ENCODE peak calls at places on chromosome 9, in six cellular contexts. One of them, this sample, is unnamed.

GRCh38 chr9:127979333-127980055 is 1.3 kb downstream of the EEIG1 start:
- DNase-seq in lower lobe of right lung: no peak
- DNase-seq in hepatocyte: peak
- DNase-seq in upper lobe of left lung: peak
- DNase-seq in stomach: peak
- DNase-seq in mesenchymal stem cell: peak
- DNase-seq in this sample: peak

GRCh38 chr9:128218518-128219389 is 15.6 kb downstream of the DNM1 start:
- DNase-seq in lower lobe of right lung: peak
- DNase-seq in hepatocyte: peak
- DNase-seq in upper lobe of left lung: peak
- DNase-seq in stomach: peak
- DNase-seq in mesenchymal stem cell: peak
- DNase-seq in this sample: peak

GRCh38 chr9:92342825-92343488 is 17.2 kb downstream of the CENPP start:
- DNase-seq in lower lobe of right lung: no peak
- DNase-seq in hepatocyte: no peak
- DNase-seq in upper lobe of left lung: no peak
- DNase-seq in stomach: no peak
- DNase-seq in mesenchymal stem cell: no peak
- DNase-seq in this sample: no peak

GRCh38 chr9:108842610-108843295 is 13.0 kb downstream of the ACTL7B start:
- DNase-seq in lower lobe of right lung: no peak
- DNase-seq in hepatocyte: no peak
- DNase-seq in upper lobe of left lung: no peak
- DNase-seq in stomach: no peak
- DNase-seq in mesenchymal stem cell: no peak
- DNase-seq in this sample: no peak

GRCh38 chr9:78601957-78602565 is 305.1 kb downstream of the PSAT1 start:
- DNase-seq in lower lobe of right lung: no peak
- DNase-seq in hepatocyte: peak
- DNase-seq in upper lobe of left lung: no peak
- DNase-seq in stomach: no peak
- DNase-seq in mesenchymal stem cell: peak
- DNase-seq in this sample: no peak

GRCh38 chr9:840343-840742 is 1.2 kb upstream of the DMRT1 start:
- DNase-seq in lower lobe of right lung: no peak
- DNase-seq in hepatocyte: no peak
- DNase-seq in upper lobe of left lung: no peak
- DNase-seq in stomach: no peak
- DNase-seq in mesenchymal stem cell: no peak
- DNase-seq in this sample: no peak

GRCh38 chr9:105114956-105115728 is 129.3 kb upstream of the SLC44A1 start:
- DNase-seq in lower lobe of right lung: peak
- DNase-seq in hepatocyte: no peak
- DNase-seq in upper lobe of left lung: no peak
- DNase-seq in stomach: peak
- DNase-seq in mesenchymal stem cell: peak
- DNase-seq in this sample: peak

GRCh38 chr9:78132688-78133033 is 101.0 kb upstream of the GNAQ start:
- DNase-seq in lower lobe of right lung: no peak
- DNase-seq in hepatocyte: no peak
- DNase-seq in upper lobe of left lung: no peak
- DNase-seq in stomach: no peak
- DNase-seq in mesenchymal stem cell: peak
- DNase-seq in this sample: no peak

GRCh38 chr9:120397453-120397852 is 182.5 kb downstream of the CDK5RAP2 start:
- DNase-seq in lower lobe of right lung: no peak
- DNase-seq in hepatocyte: no peak
- DNase-seq in upper lobe of left lung: no peak
- DNase-seq in stomach: no peak
- DNase-seq in mesenchymal stem cell: no peak
- DNase-seq in this sample: no peak

GRCh38 chr9:89464991-89465390 is 32.9 kb downstream of the SEMA4D start:
- DNase-seq in lower lobe of right lung: no peak
- DNase-seq in hepatocyte: no peak
- DNase-seq in upper lobe of left lung: no peak
- DNase-seq in stomach: no peak
- DNase-seq in mesenchymal stem cell: no peak
- DNase-seq in this sample: no peak

GRCh38 chr9:132114102-132114707 is 34.5 kb upstream of the MED27 start:
- DNase-seq in lower lobe of right lung: peak
- DNase-seq in hepatocyte: peak
- DNase-seq in upper lobe of left lung: peak
- DNase-seq in stomach: peak
- DNase-seq in mesenchymal stem cell: peak
- DNase-seq in this sample: peak

GRCh38 chr9:110842169-110842568 is 173.6 kb downstream of the MUSK start:
- DNase-seq in lower lobe of right lung: no peak
- DNase-seq in hepatocyte: peak
- DNase-seq in upper lobe of left lung: no peak
- DNase-seq in stomach: no peak
- DNase-seq in mesenchymal stem cell: no peak
- DNase-seq in this sample: no peak

GRCh38 chr9:121852646-121853616 is 201.5 kb downstream of the DAB2IP start:
- DNase-seq in lower lobe of right lung: no peak
- DNase-seq in hepatocyte: no peak
- DNase-seq in upper lobe of left lung: peak
- DNase-seq in stomach: no peak
- DNase-seq in mesenchymal stem cell: no peak
- DNase-seq in this sample: no peak

GRCh38 chr9:80649001-80649420 is 1040.3 kb downstream of the TLE1 start:
- DNase-seq in lower lobe of right lung: no peak
- DNase-seq in hepatocyte: peak
- DNase-seq in upper lobe of left lung: no peak
- DNase-seq in stomach: no peak
- DNase-seq in mesenchymal stem cell: peak
- DNase-seq in this sample: peak

GRCh38 chr9:18747590-18747989 is 273.6 kb downstream of the ADAMTSL1 start:
- DNase-seq in lower lobe of right lung: no peak
- DNase-seq in hepatocyte: no peak
- DNase-seq in upper lobe of left lung: no peak
- DNase-seq in stomach: no peak
- DNase-seq in mesenchymal stem cell: no peak
- DNase-seq in this sample: no peak

GRCh38 chr9:80352967-80353366 is 781.2 kb downstream of the TLE4 start:
- DNase-seq in lower lobe of right lung: no peak
- DNase-seq in hepatocyte: peak
- DNase-seq in upper lobe of left lung: no peak
- DNase-seq in stomach: no peak
- DNase-seq in mesenchymal stem cell: no peak
- DNase-seq in this sample: no peak

GRCh38 chr9:126532019-126532462 is 81.7 kb upstream of the LMX1B start:
- DNase-seq in lower lobe of right lung: peak
- DNase-seq in hepatocyte: no peak
- DNase-seq in upper lobe of left lung: peak
- DNase-seq in stomach: no peak
- DNase-seq in mesenchymal stem cell: peak
- DNase-seq in this sample: no peak
- H3K27ac ChIP-seq in lower lobe of right lung: peak
- H3K27ac ChIP-seq in hepatocyte: peak
- H3K27ac ChIP-seq in upper lobe of left lung: peak
- H3K27ac ChIP-seq in stomach: no peak
- H3K27ac ChIP-seq in mesenchymal stem cell: no peak
- H3K27ac ChIP-seq in this sample: no peak

DNA sequence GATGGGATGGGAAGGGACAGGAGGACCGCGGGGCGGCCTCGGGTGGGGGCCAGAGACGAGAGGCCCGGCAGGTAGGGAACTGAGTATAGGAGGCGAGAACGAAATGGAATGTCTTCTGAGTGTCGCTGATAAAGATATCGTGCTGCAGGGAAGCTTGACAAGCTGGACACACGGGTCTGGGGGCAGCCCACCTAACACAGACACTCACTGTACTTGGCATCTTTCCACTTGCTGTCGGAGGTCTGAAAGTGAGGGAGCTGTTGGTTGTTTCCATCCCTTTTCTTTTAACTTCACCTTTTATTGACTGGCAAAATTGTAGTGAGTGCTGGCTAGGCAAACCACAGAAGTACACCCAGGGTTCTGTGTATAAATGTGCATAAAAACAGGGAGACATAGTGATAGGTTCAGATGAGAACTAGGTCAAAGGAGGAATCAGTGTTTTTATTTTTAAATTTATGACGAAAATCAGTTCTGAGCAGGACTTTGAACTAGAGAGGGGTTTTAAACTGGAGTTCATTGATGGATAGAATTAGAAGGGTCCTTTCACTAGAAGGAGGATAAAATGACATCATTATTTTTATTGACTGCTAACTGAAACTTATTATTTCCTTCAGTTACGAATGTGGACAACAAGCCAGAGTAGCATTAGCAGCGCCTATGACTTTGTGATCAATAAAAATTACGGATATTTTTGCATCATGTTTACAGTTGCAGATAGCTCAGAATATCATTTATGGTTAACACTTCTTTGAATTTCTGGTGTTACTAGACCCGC is 778 bp downstream of the GAPVD1 start:
- DNase-seq in lower lobe of right lung: no peak
- DNase-seq in hepatocyte: peak
- DNase-seq in upper lobe of left lung: no peak
- DNase-seq in stomach: no peak
- DNase-seq in mesenchymal stem cell: no peak
- DNase-seq in this sample: no peak
- H3K27ac ChIP-seq in lower lobe of right lung: peak
- H3K27ac ChIP-seq in hepatocyte: peak
- H3K27ac ChIP-seq in upper lobe of left lung: peak
- H3K27ac ChIP-seq in stomach: peak
- H3K27ac ChIP-seq in mesenchymal stem cell: no peak
- H3K27ac ChIP-seq in this sample: peak

DNA sequence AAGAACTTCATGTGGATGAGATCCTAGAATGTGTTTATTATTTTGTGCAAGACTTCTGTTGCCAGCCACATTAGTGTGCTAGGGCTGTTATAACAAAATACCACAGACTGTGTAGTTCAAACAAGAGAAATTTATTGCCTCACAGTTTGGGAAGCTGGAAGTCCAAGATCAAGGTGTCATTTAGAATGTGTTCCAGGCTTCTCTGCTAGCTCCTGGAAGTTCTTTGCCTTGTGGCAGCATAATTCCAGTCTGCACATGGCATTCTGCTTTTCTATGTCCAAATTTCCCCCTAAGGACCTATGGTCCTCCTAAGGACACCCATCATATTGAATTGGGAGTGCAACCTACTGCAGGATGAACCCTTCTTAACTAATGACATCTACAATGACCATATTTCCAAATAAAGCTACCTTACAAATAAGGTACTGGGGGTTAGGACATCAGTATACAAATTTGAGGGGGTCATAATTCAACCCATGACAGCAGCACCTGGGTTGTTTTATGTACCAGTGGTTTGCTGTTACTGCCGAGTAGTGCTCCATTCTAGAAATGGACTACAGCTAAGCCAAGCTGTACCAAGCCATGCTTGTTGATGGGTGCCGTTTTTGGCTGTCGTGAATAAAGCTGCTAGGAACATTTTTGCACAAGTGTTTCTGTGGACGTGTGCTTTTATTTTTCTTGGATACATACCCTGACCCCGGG is 52.7 kb downstream of the DAPK1 start:
- DNase-seq in lower lobe of right lung: no peak
- DNase-seq in hepatocyte: no peak
- DNase-seq in upper lobe of left lung: no peak
- DNase-seq in stomach: no peak
- DNase-seq in mesenchymal stem cell: no peak
- DNase-seq in this sample: no peak
- H3K27ac ChIP-seq in lower lobe of right lung: no peak
- H3K27ac ChIP-seq in hepatocyte: no peak
- H3K27ac ChIP-seq in upper lobe of left lung: no peak
- H3K27ac ChIP-seq in stomach: no peak
- H3K27ac ChIP-seq in mesenchymal stem cell: no peak
- H3K27ac ChIP-seq in this sample: no peak

GRCh38 chr9:99582768-99583167 is 238.9 kb upstream of the NR4A3 start:
- DNase-seq in lower lobe of right lung: no peak
- DNase-seq in hepatocyte: no peak
- DNase-seq in upper lobe of left lung: no peak
- DNase-seq in stomach: no peak
- DNase-seq in mesenchymal stem cell: no peak
- DNase-seq in this sample: no peak
- H3K27ac ChIP-seq in lower lobe of right lung: no peak
- H3K27ac ChIP-seq in hepatocyte: no peak
- H3K27ac ChIP-seq in upper lobe of left lung: no peak
- H3K27ac ChIP-seq in stomach: no peak
- H3K27ac ChIP-seq in mesenchymal stem cell: no peak
- H3K27ac ChIP-seq in this sample: no peak

DNA sequence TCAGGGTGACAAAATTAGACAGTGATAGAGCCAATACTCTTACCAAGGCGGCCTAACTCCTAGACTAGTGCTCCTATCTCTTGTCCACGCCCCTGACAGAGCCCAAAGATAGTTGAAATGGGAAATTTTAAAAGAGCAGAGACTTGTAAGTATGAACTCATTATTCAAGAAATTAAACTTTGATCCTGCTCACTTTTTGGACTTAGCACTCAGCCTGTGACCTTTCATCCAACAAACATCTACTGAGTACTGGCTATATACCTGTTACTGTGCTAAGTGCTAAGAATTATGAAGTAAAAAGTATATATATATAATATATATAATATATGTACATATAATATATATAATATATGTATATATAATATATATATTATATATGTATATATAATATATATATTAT is 1.2 kb downstream of the INVS start:
- DNase-seq in lower lobe of right lung: no peak
- DNase-seq in hepatocyte: no peak
- DNase-seq in upper lobe of left lung: no peak
- DNase-seq in stomach: no peak
- DNase-seq in mesenchymal stem cell: no peak
- DNase-seq in this sample: no peak
- H3K27ac ChIP-seq in lower lobe of right lung: peak
- H3K27ac ChIP-seq in hepatocyte: peak
- H3K27ac ChIP-seq in upper lobe of left lung: peak
- H3K27ac ChIP-seq in stomach: peak
- H3K27ac ChIP-seq in mesenchymal stem cell: no peak
- H3K27ac ChIP-seq in this sample: peak